ENCODE peak calls at places on chromosomes 11 and 22, in five cellular contexts. One of them, this sample, is unnamed.

GRCh38 chr11:68751331-68751856 is at the start of gene TESMIN:
- DNase-seq in left ventricle myocardium inferior: peak
- DNase-seq in amniotic epithelial cell: peak
- DNase-seq in heart left ventricle: peak
- DNase-seq in activated CD4-positive, CD25-positive, alpha-beta regulatory T cell treated with anti-CD3 and anti-CD28 coated beads, Interleukin-2, amount 50 U/mL, for 72 hours: peak
- DNase-seq in this sample: no peak

GRCh38 chr11:91921974-91922373 is 302.6 kb upstream of the FAT3 start:
- DNase-seq in left ventricle myocardium inferior: no peak
- DNase-seq in heart left ventricle: no peak
- DNase-seq in activated CD4-positive, CD25-positive, alpha-beta regulatory T cell treated with anti-CD3 and anti-CD28 coated beads, Interleukin-2, amount 50 U/mL, for 72 hours: no peak
- DNase-seq in amniotic epithelial cell: no peak
- DNase-seq in this sample: no peak

GRCh38 chr11:44804449-44805151 is 77.8 kb downstream of the TSPAN18 start:
- DNase-seq in left ventricle myocardium inferior: no peak
- DNase-seq in activated CD4-positive, CD25-positive, alpha-beta regulatory T cell treated with anti-CD3 and anti-CD28 coated beads, Interleukin-2, amount 50 U/mL, for 72 hours: no peak
- DNase-seq in amniotic epithelial cell: no peak
- DNase-seq in heart left ventricle: no peak
- DNase-seq in this sample: no peak

GRCh38 chr22:50032941-50033601 is 20.5 kb upstream of the IL17REL start:
- DNase-seq in activated CD4-positive, CD25-positive, alpha-beta regulatory T cell treated with anti-CD3 and anti-CD28 coated beads, Interleukin-2, amount 50 U/mL, for 72 hours: no peak
- DNase-seq in heart left ventricle: no peak
- DNase-seq in left ventricle myocardium inferior: no peak
- DNase-seq in amniotic epithelial cell: no peak
- DNase-seq in this sample: no peak

GRCh38 chr11:86174101-86175046 is 70.2 kb upstream of the EED start:
- DNase-seq in activated CD4-positive, CD25-positive, alpha-beta regulatory T cell treated with anti-CD3 and anti-CD28 coated beads, Interleukin-2, amount 50 U/mL, for 72 hours: no peak
- DNase-seq in left ventricle myocardium inferior: peak
- DNase-seq in heart left ventricle: peak
- DNase-seq in amniotic epithelial cell: peak
- DNase-seq in this sample: no peak

GRCh38 chr22:45008853-45009751 is 703 bp downstream of the PHF21B start:
- DNase-seq in activated CD4-positive, CD25-positive, alpha-beta regulatory T cell treated with anti-CD3 and anti-CD28 coated beads, Interleukin-2, amount 50 U/mL, for 72 hours: no peak
- DNase-seq in left ventricle myocardium inferior: no peak
- DNase-seq in amniotic epithelial cell: no peak
- DNase-seq in heart left ventricle: no peak
- DNase-seq in this sample: no peak

GRCh38 chr22:11627798-11628650 is 3900.0 kb upstream of the OR11H1 start:
- DNase-seq in heart left ventricle: no peak
- DNase-seq in amniotic epithelial cell: no peak
- DNase-seq in activated CD4-positive, CD25-positive, alpha-beta regulatory T cell treated with anti-CD3 and anti-CD28 coated beads, Interleukin-2, amount 50 U/mL, for 72 hours: no peak
- DNase-seq in left ventricle myocardium inferior: no peak
- DNase-seq in this sample: no peak

GRCh38 chr11:125513705-125514265 is 17.7 kb upstream of the FEZ1 start:
- DNase-seq in activated CD4-positive, CD25-positive, alpha-beta regulatory T cell treated with anti-CD3 and anti-CD28 coated beads, Interleukin-2, amount 50 U/mL, for 72 hours: no peak
- DNase-seq in left ventricle myocardium inferior: no peak
- DNase-seq in heart left ventricle: no peak
- DNase-seq in amniotic epithelial cell: no peak
- DNase-seq in this sample: no peak